ENCODE peak calls at places on chromosomes 7 and 10, in six cellular contexts. One of them, this sample, is unnamed.
A peak's percentile ranks its signal among the peaks of the same experiment; 100 is the strongest.

GRCh38 chr7:7709263-7709662 is 9.1 kb downstream of the RPA3 start:
- DNase-seq in RWPE1: no peak
- DNase-seq in AG20443: no peak
- DNase-seq in PC-3: no peak
- DNase-seq in T1000: no peak
- DNase-seq in stimulated activated CD4-positive, alpha-beta T cell treated with anti-CD3 and anti-CD28 coated beads, Interleukin-12 subunit alpha, Interleukin-12 subunit beta, amount 100 ng/mL, for 48 hours: no peak
- DNase-seq in this sample: no peak

GRCh38 chr7:87567052-87567451 is 33.6 kb downstream of the ABCB1 start:
- DNase-seq in stimulated activated CD4-positive, alpha-beta T cell treated with anti-CD3 and anti-CD28 coated beads, Interleukin-12 subunit alpha, Interleukin-12 subunit beta, amount 100 ng/mL, for 48 hours: no peak
- DNase-seq in T1000: no peak
- DNase-seq in PC-3: no peak
- DNase-seq in RWPE1: no peak
- DNase-seq in AG20443: no peak
- DNase-seq in this sample: no peak

GRCh38 chr10:132883391-132883881 is 58.9 kb downstream of the CFAP46 start:
- DNase-seq in stimulated activated CD4-positive, alpha-beta T cell treated with anti-CD3 and anti-CD28 coated beads, Interleukin-12 subunit alpha, Interleukin-12 subunit beta, amount 100 ng/mL, for 48 hours: no peak
- DNase-seq in AG20443: no peak
- DNase-seq in PC-3: no peak
- DNase-seq in T1000: no peak
- DNase-seq in RWPE1: no peak
- DNase-seq in this sample: no peak

GRCh38 chr7:73577627-73578341 is 595 bp downstream of the TBL2 start:
- DNase-seq in AG20443: no peak
- DNase-seq in T1000: no peak
- DNase-seq in stimulated activated CD4-positive, alpha-beta T cell treated with anti-CD3 and anti-CD28 coated beads, Interleukin-12 subunit alpha, Interleukin-12 subunit beta, amount 100 ng/mL, for 48 hours: no peak
- DNase-seq in PC-3: peak; percentile 12
- DNase-seq in RWPE1: no peak
- DNase-seq in this sample: no peak

GRCh38 chr10:132397036-132397541 is at the start of gene PWWP2B:
- DNase-seq in T1000: no peak
- DNase-seq in stimulated activated CD4-positive, alpha-beta T cell treated with anti-CD3 and anti-CD28 coated beads, Interleukin-12 subunit alpha, Interleukin-12 subunit beta, amount 100 ng/mL, for 48 hours: no peak
- DNase-seq in RWPE1: no peak
- DNase-seq in AG20443: peak; percentile 84
- DNase-seq in PC-3: peak; percentile 19
- DNase-seq in this sample: no peak

GRCh38 chr10:130400890-130401289 is 264.7 kb downstream of the GLRX3 start:
- DNase-seq in T1000: no peak
- DNase-seq in RWPE1: no peak
- DNase-seq in AG20443: no peak
- DNase-seq in PC-3: no peak
- DNase-seq in stimulated activated CD4-positive, alpha-beta T cell treated with anti-CD3 and anti-CD28 coated beads, Interleukin-12 subunit alpha, Interleukin-12 subunit beta, amount 100 ng/mL, for 48 hours: no peak
- DNase-seq in this sample: no peak

GRCh38 chr7:2264158-2264557 is 22.1 kb downstream of the NUDT1 start:
- DNase-seq in T1000: no peak
- DNase-seq in stimulated activated CD4-positive, alpha-beta T cell treated with anti-CD3 and anti-CD28 coated beads, Interleukin-12 subunit alpha, Interleukin-12 subunit beta, amount 100 ng/mL, for 48 hours: no peak
- DNase-seq in RWPE1: no peak
- DNase-seq in AG20443: no peak
- DNase-seq in PC-3: no peak
- DNase-seq in this sample: no peak

GRCh38 chr10:71748671-71749191 is 24.6 kb downstream of the VSIR start:
- DNase-seq in RWPE1: no peak
- DNase-seq in AG20443: no peak
- DNase-seq in PC-3: no peak
- DNase-seq in stimulated activated CD4-positive, alpha-beta T cell treated with anti-CD3 and anti-CD28 coated beads, Interleukin-12 subunit alpha, Interleukin-12 subunit beta, amount 100 ng/mL, for 48 hours: peak; percentile 51
- DNase-seq in T1000: no peak
- DNase-seq in this sample: no peak

GRCh38 chr10:20466731-20467130 is 430.4 kb downstream of the NEBL start:
- DNase-seq in AG20443: no peak
- DNase-seq in RWPE1: peak; percentile 22
- DNase-seq in T1000: peak; percentile 12
- DNase-seq in PC-3: peak; percentile 60
- DNase-seq in stimulated activated CD4-positive, alpha-beta T cell treated with anti-CD3 and anti-CD28 coated beads, Interleukin-12 subunit alpha, Interleukin-12 subunit beta, amount 100 ng/mL, for 48 hours: no peak
- DNase-seq in this sample: no peak

GRCh38 chr10:43856299-43856698 is 207.6 kb upstream of the ZNF32 start:
- DNase-seq in PC-3: no peak
- DNase-seq in RWPE1: no peak
- DNase-seq in T1000: no peak
- DNase-seq in AG20443: no peak
- DNase-seq in stimulated activated CD4-positive, alpha-beta T cell treated with anti-CD3 and anti-CD28 coated beads, Interleukin-12 subunit alpha, Interleukin-12 subunit beta, amount 100 ng/mL, for 48 hours: no peak
- DNase-seq in this sample: no peak

GRCh38 chr7:76225379-76225778 is 23.7 kb downstream of the SRRM3 start:
- DNase-seq in T1000: no peak
- DNase-seq in RWPE1: peak; percentile 56
- DNase-seq in AG20443: peak; percentile 66
- DNase-seq in PC-3: peak; percentile 19
- DNase-seq in stimulated activated CD4-positive, alpha-beta T cell treated with anti-CD3 and anti-CD28 coated beads, Interleukin-12 subunit alpha, Interleukin-12 subunit beta, amount 100 ng/mL, for 48 hours: no peak
- DNase-seq in this sample: no peak

GRCh38 chr10:122435212-122435827 is 19.1 kb upstream of the ARMS2 start:
- DNase-seq in PC-3: peak; percentile 75
- DNase-seq in AG20443: peak; percentile 30
- DNase-seq in T1000: no peak
- DNase-seq in stimulated activated CD4-positive, alpha-beta T cell treated with anti-CD3 and anti-CD28 coated beads, Interleukin-12 subunit alpha, Interleukin-12 subunit beta, amount 100 ng/mL, for 48 hours: peak; percentile 52
- DNase-seq in RWPE1: peak; percentile 48
- DNase-seq in this sample: no peak

GRCh38 chr7:45970454-45970853 is 49.4 kb upstream of the IGFBP3 start:
- DNase-seq in AG20443: no peak
- DNase-seq in PC-3: no peak
- DNase-seq in stimulated activated CD4-positive, alpha-beta T cell treated with anti-CD3 and anti-CD28 coated beads, Interleukin-12 subunit alpha, Interleukin-12 subunit beta, amount 100 ng/mL, for 48 hours: no peak
- DNase-seq in RWPE1: no peak
- DNase-seq in T1000: no peak
- DNase-seq in this sample: no peak

GRCh38 chr10:80204193-80204714 is 1.1 kb downstream of the ANXA11 start:
- DNase-seq in RWPE1: peak; percentile 76
- DNase-seq in stimulated activated CD4-positive, alpha-beta T cell treated with anti-CD3 and anti-CD28 coated beads, Interleukin-12 subunit alpha, Interleukin-12 subunit beta, amount 100 ng/mL, for 48 hours: no peak
- DNase-seq in PC-3: peak; percentile 82
- DNase-seq in T1000: no peak
- DNase-seq in AG20443: peak; percentile 50
- DNase-seq in this sample: no peak

GRCh38 chr10:28120795-28121194 is 121.9 kb upstream of the ODAD2 start:
- DNase-seq in AG20443: no peak
- DNase-seq in T1000: no peak
- DNase-seq in PC-3: no peak
- DNase-seq in stimulated activated CD4-positive, alpha-beta T cell treated with anti-CD3 and anti-CD28 coated beads, Interleukin-12 subunit alpha, Interleukin-12 subunit beta, amount 100 ng/mL, for 48 hours: no peak
- DNase-seq in RWPE1: no peak
- DNase-seq in this sample: no peak

GRCh38 chr10:17387861-17388503 is 66.4 kb downstream of the ST8SIA6 start:
- DNase-seq in RWPE1: peak; percentile 26
- DNase-seq in PC-3: peak; percentile 81
- DNase-seq in T1000: no peak
- DNase-seq in stimulated activated CD4-positive, alpha-beta T cell treated with anti-CD3 and anti-CD28 coated beads, Interleukin-12 subunit alpha, Interleukin-12 subunit beta, amount 100 ng/mL, for 48 hours: no peak
- DNase-seq in AG20443: peak; percentile 19
- DNase-seq in this sample: no peak

GRCh38 chr10:60769406-60769805 is 8.9 kb upstream of the CDK1 start:
- DNase-seq in AG20443: no peak
- DNase-seq in T1000: no peak
- DNase-seq in stimulated activated CD4-positive, alpha-beta T cell treated with anti-CD3 and anti-CD28 coated beads, Interleukin-12 subunit alpha, Interleukin-12 subunit beta, amount 100 ng/mL, for 48 hours: no peak
- DNase-seq in PC-3: no peak
- DNase-seq in RWPE1: no peak
- DNase-seq in this sample: no peak

GRCh38 chr7:35617076-35617475 is 77.9 kb downstream of the HERPUD2 start:
- DNase-seq in T1000: no peak
- DNase-seq in stimulated activated CD4-positive, alpha-beta T cell treated with anti-CD3 and anti-CD28 coated beads, Interleukin-12 subunit alpha, Interleukin-12 subunit beta, amount 100 ng/mL, for 48 hours: no peak
- DNase-seq in AG20443: no peak
- DNase-seq in RWPE1: no peak
- DNase-seq in PC-3: no peak
- DNase-seq in this sample: no peak

GRCh38 chr7:5448378-5449042 is 24.9 kb upstream of the TNRC18 start:
- DNase-seq in PC-3: no peak
- DNase-seq in RWPE1: peak; percentile 82
- DNase-seq in AG20443: no peak
- DNase-seq in T1000: no peak
- DNase-seq in stimulated activated CD4-positive, alpha-beta T cell treated with anti-CD3 and anti-CD28 coated beads, Interleukin-12 subunit alpha, Interleukin-12 subunit beta, amount 100 ng/mL, for 48 hours: no peak
- DNase-seq in this sample: no peak

GRCh38 chr7:67105382-67105781 is 108.7 kb downstream of the TYW1 start:
- DNase-seq in T1000: no peak
- DNase-seq in PC-3: no peak
- DNase-seq in RWPE1: no peak
- DNase-seq in AG20443: no peak
- DNase-seq in stimulated activated CD4-positive, alpha-beta T cell treated with anti-CD3 and anti-CD28 coated beads, Interleukin-12 subunit alpha, Interleukin-12 subunit beta, amount 100 ng/mL, for 48 hours: no peak
- DNase-seq in this sample: no peak

GRCh38 chr7:116571037-116571436 is 46.2 kb downstream of the CAV1 start:
- DNase-seq in stimulated activated CD4-positive, alpha-beta T cell treated with anti-CD3 and anti-CD28 coated beads, Interleukin-12 subunit alpha, Interleukin-12 subunit beta, amount 100 ng/mL, for 48 hours: no peak
- DNase-seq in RWPE1: peak; percentile 33
- DNase-seq in PC-3: peak; percentile 75
- DNase-seq in AG20443: peak; percentile 43
- DNase-seq in T1000: no peak
- DNase-seq in this sample: no peak